ENCODE peak calls at places on chromosomes 6 and 20, in seven cellular contexts. C is natural killer cell, O is pancreas, M is lower lobe of right lung, G is DND-41, S is omental fat pad, W is right lobe of liver. V is an unnamed sample.
A peak's percentile ranks its signal among the peaks of the same experiment; 100 is the strongest.

GRCh38 chr6:15305496-15305895 is 59.6 kb downstream of the JARID2 start:
- ATAC-seq in G (no peak), S (no peak), M (no peak), O (no peak), C (peak; percentile 74), W (no peak), V (no peak)

GRCh38 chr6:13260116-13260598 is 68.2 kb downstream of the TBC1D7 start:
- ATAC-seq in M (no peak), G (no peak), S (no peak), O (no peak), W (no peak), C (no peak), V (no peak)

GRCh38 chr6:73129653-73130443 is 95.4 kb downstream of the KHDC1L start:
- ATAC-seq in G (peak; percentile 70), O (peak; percentile 96), C (peak; percentile 90), W (peak; percentile 93), M (peak; percentile 95), S (peak; percentile 41), V (peak; percentile 84)

GRCh38 chr6:34535646-34536045 is 20.5 kb downstream of the SPDEF start:
- ATAC-seq in C (no peak), M (no peak), O (no peak), W (no peak), S (no peak), G (no peak), V (no peak)

GRCh38 chr6:37624121-37624520 is 73.6 kb downstream of the MDGA1 start:
- ATAC-seq in O (no peak), G (no peak), W (no peak), S (no peak), C (no peak), M (no peak), V (no peak)

GRCh38 chr20:47719625-47720024 is 65.7 kb downstream of the SULF2 start:
- ATAC-seq in G (no peak), W (no peak), M (no peak), C (no peak), S (no peak), O (no peak), V (no peak)

GRCh38 chr20:41038878-41039404 is 10.3 kb downstream of the TOP1 start:
- ATAC-seq in O (no peak), S (no peak), W (no peak), G (no peak), M (peak; percentile 32), C (no peak), V (no peak)

GRCh38 chr6:126546771-126547170 is 206.9 kb downstream of the CENPW start:
- ATAC-seq in C (no peak), S (no peak), G (no peak), W (no peak), O (no peak), M (no peak), V (no peak)

GRCh38 chr20:4780245-4780644 is 58.5 kb downstream of the PRND start:
- ATAC-seq in S (no peak), O (no peak), M (no peak), C (no peak), W (no peak), G (no peak), V (no peak)

GRCh38 chr6:129938242-129939020 is 77.3 kb upstream of the TMEM244 start:
- ATAC-seq in M (no peak), C (no peak), W (no peak), O (no peak), G (no peak), S (no peak), V (no peak)

GRCh38 chr6:108442770-108443520 is 117.8 kb upstream of the FOXO3 start:
- ATAC-seq in S (no peak), C (no peak), W (no peak), M (no peak), G (no peak), O (no peak), V (no peak)

GRCh38 chr6:37110455-37111155 is 59.3 kb upstream of the PIM1 start:
- ATAC-seq in S (peak; percentile 58), O (no peak), C (no peak), G (no peak), W (no peak), M (peak; percentile 11), V (no peak)

GRCh38 chr6:32057966-32058365 is 19.8 kb downstream of the CYP21A2 start:
- ATAC-seq in M (no peak), C (no peak), O (no peak), S (no peak), G (no peak), W (no peak), V (no peak)

GRCh38 chr6:132734694-132735236 is 20.9 kb upstream of the VNN1 start:
- ATAC-seq in W (peak; percentile 84), C (peak; percentile 49), S (peak; percentile 84), G (no peak), O (peak; percentile 89), M (peak; percentile 89), V (peak; percentile 51)
- TF ChIP-seq CTCF in W (peak; percentile 50), C (no peak), S (no peak), G (no peak), O (peak; percentile 16), M (peak; percentile 18), V (no peak)

GRCh38 chr20:59210186-59210585 is 46.6 kb downstream of the ZNF831 start:
- ATAC-seq in S (no peak), C (no peak), W (no peak), O (no peak), M (no peak), G (no peak), V (no peak)

GRCh38 chr20:59204201-59204894 is 40.7 kb downstream of the ZNF831 start:
- ATAC-seq in G (no peak), M (peak; percentile 59), O (no peak), S (no peak), C (no peak), W (no peak), V (no peak)

GRCh38 chr20:59205044-59205443 is 41.4 kb downstream of the ZNF831 start:
- ATAC-seq in S (no peak), C (no peak), W (no peak), M (no peak), O (no peak), G (no peak), V (no peak)

GRCh38 chr20:59207235-59207634 is 43.6 kb downstream of the ZNF831 start:
- ATAC-seq in M (peak; percentile 38), G (no peak), C (no peak), O (no peak), W (no peak), S (no peak), V (no peak)

DNA sequence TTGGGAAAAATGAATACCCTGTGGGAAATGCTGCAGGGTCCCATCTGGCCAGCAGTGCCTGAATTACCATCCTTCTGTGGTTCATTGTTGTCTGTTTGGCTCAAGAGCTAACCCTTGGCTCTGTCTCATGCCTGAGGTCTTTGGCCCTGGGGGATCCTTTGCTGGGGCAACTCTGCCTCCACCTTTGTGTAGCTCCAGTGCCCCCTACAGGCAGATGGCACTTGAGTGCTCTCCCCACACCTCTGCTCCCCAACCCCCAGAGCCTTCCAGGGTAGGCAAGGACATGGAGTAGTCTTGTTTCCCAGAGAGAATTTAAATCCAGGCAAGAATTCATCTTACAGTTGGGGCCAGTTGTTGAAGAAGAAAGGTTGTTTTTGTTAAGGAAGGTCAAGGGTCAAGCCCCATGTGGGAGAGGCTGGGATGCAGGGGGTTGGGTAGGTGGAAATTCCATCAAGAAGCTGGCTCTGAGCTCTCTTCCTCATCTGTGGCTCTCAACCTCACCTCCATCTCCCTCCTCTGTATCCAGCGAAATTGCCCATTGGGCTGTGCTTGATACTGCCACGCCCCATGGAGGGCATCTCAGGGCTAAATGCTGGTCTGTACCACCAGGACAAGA is 44.2 kb downstream of the ZNF831 start:
- ATAC-seq in O (no peak), W (peak; percentile 65), C (peak; percentile 88), S (no peak), G (peak; percentile 67), M (peak; percentile 83), V (no peak)
- TF ChIP-seq CTCF in O (peak; percentile 17), W (peak; percentile 59), C (peak; percentile 84), S (no peak), G (peak; percentile 64), M (peak; percentile 62), V (peak; percentile 16)

DNA sequence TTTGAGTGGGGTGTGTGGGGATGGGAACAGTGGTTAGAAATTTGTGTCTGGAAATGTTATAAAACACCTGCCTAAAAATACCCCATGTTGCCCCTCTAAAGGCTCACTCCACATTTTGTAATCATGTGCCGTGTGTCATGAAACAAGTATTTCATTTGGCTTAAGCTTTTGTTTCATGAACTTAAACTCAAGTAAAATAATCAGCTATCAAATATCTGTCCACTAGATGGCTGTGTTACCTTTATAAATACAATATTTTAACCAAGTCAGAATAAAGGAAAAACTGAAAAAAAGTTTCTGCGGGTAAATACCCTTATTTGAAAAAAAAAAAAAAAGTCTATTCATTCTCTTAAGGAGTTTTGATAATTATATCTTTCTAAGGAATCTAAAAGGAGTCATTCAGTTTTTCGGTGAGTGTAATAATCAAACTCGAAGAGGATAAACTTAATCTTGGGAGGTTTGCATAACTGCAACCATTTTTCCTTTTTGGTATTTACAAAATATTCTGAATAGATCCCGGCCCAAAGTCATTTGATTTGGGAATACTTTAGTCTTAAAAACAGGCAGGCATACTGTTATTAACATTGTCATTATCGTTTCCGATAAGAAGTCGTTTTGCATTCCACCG is 29.9 kb upstream of the MTRF1L start:
- ATAC-seq in M (peak; percentile 54), S (peak; percentile 57), W (peak; percentile 46), C (no peak), G (no peak), O (peak; percentile 47), V (no peak)
- TF ChIP-seq CTCF in M (peak; percentile 41), S (no peak), W (peak; percentile 52), C (peak; percentile 24), G (peak; percentile 63), O (peak; percentile 31), V (peak; percentile 38)

GRCh38 chr6:30100585-30101422 is 12.1 kb downstream of the TRIM31 start:
- ATAC-seq in C (no peak), M (peak; percentile 78), S (peak; percentile 54), W (peak; percentile 42), O (peak; percentile 64), G (no peak), V (no peak)

GRCh38 chr6:30103630-30104179 is 9.2 kb downstream of the TRIM31 start:
- ATAC-seq in S (no peak), M (no peak), C (no peak), G (no peak), W (no peak), O (no peak), V (no peak)

GRCh38 chr6:30101423-30101938 is 11.4 kb downstream of the TRIM31 start:
- ATAC-seq in M (peak; percentile 3), W (peak; percentile 2), O (peak; percentile 8), S (peak; percentile 8), G (no peak), C (no peak), V (peak; percentile 0)

GRCh38 chr6:30102701-30103629 is 9.9 kb downstream of the TRIM31 start:
- ATAC-seq in C (peak; percentile 89), O (peak; percentile 76), S (peak; percentile 74), W (peak; percentile 86), M (peak; percentile 87), G (peak; percentile 95), V (peak; percentile 77)

DNA sequence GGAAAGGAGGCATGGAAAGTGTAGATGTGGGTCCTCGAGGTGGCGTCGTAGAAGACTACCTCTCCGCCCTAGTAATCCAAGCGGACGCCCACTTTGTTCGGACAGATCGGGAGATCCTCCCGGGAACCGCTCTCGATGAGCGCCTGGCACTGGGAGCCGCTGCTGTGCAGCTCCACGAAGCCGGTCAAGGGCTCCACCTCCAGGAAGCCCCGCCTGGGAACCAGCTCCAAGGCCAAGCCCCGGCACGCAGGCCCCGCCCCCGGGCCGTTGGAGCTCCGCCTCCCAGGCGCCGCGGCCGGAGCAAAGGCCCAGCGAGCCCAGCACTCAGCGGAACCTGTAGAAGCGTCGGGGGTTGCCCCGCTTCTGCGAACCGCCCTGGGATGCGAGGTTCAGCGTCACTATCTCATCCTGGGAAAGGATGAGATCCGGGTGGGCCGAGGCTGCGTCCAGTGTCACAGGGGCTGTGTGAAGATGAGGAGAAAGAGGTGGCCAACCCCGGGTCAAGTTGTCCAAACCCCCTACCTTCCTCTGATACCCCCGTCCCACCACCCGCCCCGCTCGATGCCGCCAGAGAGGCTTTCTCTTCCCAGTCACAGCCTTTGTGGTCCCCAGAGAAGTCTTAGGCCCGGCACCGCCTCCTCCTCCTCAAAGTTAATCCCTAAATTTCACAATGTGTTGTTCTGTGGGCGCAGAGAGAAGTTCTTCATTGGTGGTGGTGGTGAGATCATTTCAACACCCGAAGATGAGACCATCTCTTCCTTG is 10.8 kb downstream of the TRIM31 start:
- ATAC-seq in W (peak; percentile 96), C (peak; percentile 66), S (peak; percentile 93), G (no peak), O (peak; percentile 93), M (peak; percentile 96), V (peak; percentile 95)
- TF ChIP-seq CTCF in W (peak; percentile 38), C (no peak), S (no peak), G (no peak), O (no peak), M (no peak), V (peak; percentile 1)

V was measured in gastroesophageal sphincter.